ENCODE peak calls at places on chromosomes 11 and 22, in six cellular contexts. F is A549, B is stomach, A is testis, T is GM12891, G is Peyer's patch. C is an unnamed sample.

GRCh38 chr11:46393231-46393616 is 1.6 kb upstream of the CHRM4 start:
- DNase-seq in F (no peak), B (no peak), A (no peak), T (no peak), G (no peak), C (no peak)

GRCh38 chr11:42812408-42812807 is 499.4 kb upstream of the API5 start:
- DNase-seq in F (no peak), B (no peak), A (no peak), T (no peak), G (no peak), C (no peak)

GRCh38 chr11:8338138-8338537 is 74.5 kb upstream of the LMO1 start:
- DNase-seq in F (peak; percentile 77), B (peak; percentile 58), A (peak; percentile 69), T (peak; percentile 65), G (peak; percentile 19), C (peak; percentile 66)

GRCh38 chr11:20669833-20670684 is 673 bp downstream of the NELL1 start:
- DNase-seq in F (no peak), B (no peak), A (no peak), T (no peak), G (no peak), C (no peak)

GRCh38 chr11:83019888-83020579 is 51.7 kb downstream of the RAB30 start:
- DNase-seq in F (no peak), B (peak; percentile 66), A (peak; percentile 45), T (no peak), G (no peak), C (peak; percentile 63)

GRCh38 chr22:22111267-22111751 is 128.7 kb upstream of the TOP3B start:
- DNase-seq in F (peak; percentile 15), B (no peak), A (no peak), T (peak; percentile 60), G (peak; percentile 39), C (no peak)

GRCh38 chr11:111976614-111977140 is 39.5 kb downstream of the DIXDC1 start:
- DNase-seq in F (no peak), B (no peak), A (peak; percentile 23), T (peak; percentile 25), G (no peak), C (peak; percentile 39)

GRCh38 chr11:32331098-32331497 is 104.2 kb downstream of the WT1 start:
- DNase-seq in F (no peak), B (no peak), A (peak; percentile 38), T (no peak), G (no peak), C (no peak)

GRCh38 chr11:131859811-131860210 is 489.4 kb downstream of the NTM start:
- DNase-seq in F (no peak), B (no peak), A (no peak), T (no peak), G (no peak), C (no peak)

GRCh38 chr11:88555018-88555828 is 217.7 kb upstream of the CTSC start:
- DNase-seq in F (peak; percentile 34), B (no peak), A (peak; percentile 66), T (no peak), G (no peak), C (peak; percentile 6)

GRCh38 chr11:111336582-111337256 is 38.4 kb downstream of the POU2AF3 start:
- DNase-seq in F (no peak), B (no peak), A (no peak), T (no peak), G (no peak), C (no peak)

GRCh38 chr22:47169801-47170140 is 407.3 kb downstream of the TBC1D22A start:
- DNase-seq in F (no peak), B (peak; percentile 18), A (no peak), T (no peak), G (no peak), C (peak; percentile 39)

GRCh38 chr11:118152020-118152551 is 537 bp downstream of the SCN4B start:
- DNase-seq in F (no peak), B (no peak), A (no peak), T (no peak), G (no peak), C (no peak)

GRCh38 chr11:110921742-110922200 is 209.5 kb upstream of the ARHGAP20 start:
- DNase-seq in F (no peak), B (peak; percentile 37), A (peak; percentile 43), T (no peak), G (no peak), C (no peak)

GRCh38 chr11:123413636-123414035 is 16.4 kb upstream of the GRAMD1B start:
- DNase-seq in F (no peak), B (no peak), A (peak; percentile 47), T (no peak), G (no peak), C (peak; percentile 95)

GRCh38 chr11:2982214-2982613 is 9.9 kb downstream of the NAP1L4 start:
- DNase-seq in F (no peak), B (no peak), A (no peak), T (no peak), G (no peak), C (no peak)

GRCh38 chr11:14067686-14068085 is 105.2 kb downstream of the SPON1 start:
- DNase-seq in F (no peak), B (no peak), A (no peak), T (no peak), G (no peak), C (no peak)

GRCh38 chr11:44067266-44067665 is 1.2 kb downstream of the ACCS start:
- DNase-seq in F (no peak), B (no peak), A (no peak), T (no peak), G (no peak), C (no peak)

GRCh38 chr22:44595841-44596341 is 97.9 kb upstream of the RTL6 start:
- DNase-seq in F (no peak), B (no peak), A (no peak), T (no peak), G (no peak), C (no peak)

GRCh38 chr22:49554296-49554625 is 273.4 kb downstream of the BRD1 start:
- DNase-seq in F (no peak), B (no peak), A (no peak), T (no peak), G (no peak), C (no peak)

GRCh38 chr11:7592706-7593105 is 78.9 kb downstream of the PPFIBP2 start:
- DNase-seq in F (no peak), B (peak; percentile 60), A (no peak), T (no peak), G (no peak), C (peak; percentile 53)

GRCh38 chr22:49483946-49484345 is 343.7 kb downstream of the BRD1 start:
- DNase-seq in F (no peak), B (no peak), A (no peak), T (no peak), G (no peak), C (no peak)

GRCh38 chr11:128701086-128701485 is 7.2 kb downstream of the FLI1 start:
- DNase-seq in F (no peak), B (no peak), A (no peak), T (no peak), G (no peak), C (no peak)

GRCh38 chr11:43130616-43131015 is 181.2 kb upstream of the API5 start:
- DNase-seq in F (no peak), B (no peak), A (peak; percentile 26), T (no peak), G (no peak), C (peak; percentile 27)

GRCh38 chr22:17106785-17107546 is 14.2 kb downstream of the TMEM121B start:
- DNase-seq in F (no peak), B (no peak), A (no peak), T (peak; percentile 59), G (no peak), C (no peak)

GRCh38 chr11:134047586-134047999 is 21.3 kb upstream of the JAM3 start:
- DNase-seq in F (no peak), B (no peak), A (peak; percentile 67), T (no peak), G (no peak), C (peak; percentile 82)

GRCh38 chr11:61666684-61667297 is 13.4 kb upstream of the DAGLA start:
- DNase-seq in F (no peak), B (no peak), A (no peak), T (no peak), G (no peak), C (no peak)

GRCh38 chr11:12556788-12557384 is 117.3 kb upstream of the TEAD1 start:
- DNase-seq in F (peak; percentile 71), B (peak; percentile 80), A (peak; percentile 76), T (no peak), G (no peak), C (peak; percentile 86)

GRCh38 chr11:35681181-35681767 is 18.7 kb downstream of the TRIM44 start:
- DNase-seq in F (no peak), B (no peak), A (no peak), T (no peak), G (no peak), C (no peak)

GRCh38 chr11:90476442-90477007 is 253.7 kb upstream of the CHORDC1 start:
- DNase-seq in F (no peak), B (peak; percentile 37), A (peak; percentile 62), T (no peak), G (no peak), C (no peak)

GRCh38 chr11:111631666-111632039 is 29.4 kb downstream of the SIK2 start:
- DNase-seq in F (no peak), B (no peak), A (no peak), T (no peak), G (no peak), C (no peak)

GRCh38 chr22:37179126-37179470 is 8.9 kb downstream of the C1QTNF6 start:
- DNase-seq in F (no peak), B (no peak), A (no peak), T (no peak), G (no peak), C (no peak)

GRCh38 chr22:37177221-37177620 is 10.8 kb downstream of the C1QTNF6 start:
- DNase-seq in F (no peak), B (no peak), A (no peak), T (no peak), G (no peak), C (no peak)

GRCh38 chr22:37179622-37180420 is 8.2 kb downstream of the C1QTNF6 start:
- DNase-seq in F (no peak), B (no peak), A (no peak), T (no peak), G (no peak), C (no peak)

GRCh38 chr22:37177755-37178154 is 10.3 kb downstream of the C1QTNF6 start:
- DNase-seq in F (no peak), B (no peak), A (no peak), T (no peak), G (no peak), C (no peak)

GRCh38 chr22:37178350-37179125 is 9.5 kb downstream of the C1QTNF6 start:
- DNase-seq in F (no peak), B (peak; percentile 68), A (peak; percentile 64), T (no peak), G (no peak), C (peak; percentile 90)
- TF ChIP-seq POLR2A in F (no peak), B (no peak), A (no peak), T (no peak), G (no peak), C (no peak)

GRCh38 chr22:23716811-23717801 is 26.3 kb downstream of the RGL4 start:
- DNase-seq in F (peak; percentile 76), B (peak; percentile 87), A (peak; percentile 93), T (peak; percentile 96), G (peak; percentile 85), C (peak; percentile 90)
- TF ChIP-seq POLR2A in F (peak; percentile 89), B (no peak), A (peak; percentile 21), T (peak; percentile 68), G (peak; percentile 90), C (peak; percentile 66)

GRCh38 chr11:64305075-64305690 is at the start of gene ESRRA:
- DNase-seq in F (peak; percentile 94), B (peak; percentile 100), A (peak; percentile 100), T (peak; percentile 94), G (peak; percentile 100), C (peak; percentile 100)
- TF ChIP-seq POLR2A in F (peak; percentile 20), B (no peak), A (peak; percentile 26), T (no peak), G (peak; percentile 68), C (peak; percentile 77)

GRCh38 chr11:93784152-93784934 is at the start of gene MED17:
- DNase-seq in F (peak; percentile 90), B (peak; percentile 92), A (peak; percentile 97), T (peak; percentile 75), G (peak; percentile 92), C (peak; percentile 91)
- TF ChIP-seq POLR2A in F (peak; percentile 80), B (peak; percentile 29), A (peak; percentile 57), T (peak; percentile 86), G (peak; percentile 87), C (peak; percentile 88)

C was measured in adrenal gland.